ENCODE peak calls at places on chromosomes 1 and 21, in four cellular contexts. L is suprapubic skin, Q is BJ, A is fibroblast of lung. W is an unnamed sample.

GRCh38 chr1:101316276-101316675 is 79.5 kb downstream of the S1PR1 start:
- DNase-seq in A (no peak), L (no peak), Q (no peak), W (no peak)

GRCh38 chr1:30707412-30708360 is 15.7 kb downstream of the MATN1 start:
- DNase-seq in L (no peak), A (peak), Q (no peak), W (no peak)

GRCh38 chr1:36321119-36321951 is 2.1 kb downstream of the EVA1B start:
- DNase-seq in Q (peak), L (peak), A (peak), W (no peak)

GRCh38 chr21:31604591-31605190 is 54.8 kb upstream of the SOD1 start:
- DNase-seq in Q (no peak), A (peak), L (no peak), W (no peak)

GRCh38 chr1:49686107-49686506 is 337.6 kb downstream of the AGBL4 start:
- DNase-seq in Q (no peak), L (no peak), A (no peak), W (peak)

GRCh38 chr21:45140346-45140940 is 66.1 kb downstream of the ADARB1 start:
- DNase-seq in Q (peak), L (no peak), A (peak), W (peak)

GRCh38 chr1:110430366-110430765 is 20.6 kb upstream of the PROK1 start:
- DNase-seq in A (no peak), L (no peak), Q (no peak), W (no peak)

GRCh38 chr1:41608242-41608641 is 123.8 kb upstream of the EDN2 start:
- DNase-seq in Q (no peak), L (no peak), A (peak), W (peak)

GRCh38 chr1:85463666-85464496 is 1.1 kb downstream of the DDAH1 start:
- DNase-seq in A (peak), Q (no peak), L (no peak), W (no peak)

GRCh38 chr1:6105218-6105679 is 59.6 kb downstream of the KCNAB2 start:
- DNase-seq in L (no peak), A (no peak), Q (no peak), W (no peak)

GRCh38 chr1:30675761-30676160 is 47.6 kb downstream of the MATN1 start:
- DNase-seq in L (no peak), A (peak), Q (peak), W (peak)

GRCh38 chr1:42117214-42117613 is 36.0 kb upstream of the GUCA2B start:
- DNase-seq in A (no peak), Q (no peak), L (no peak), W (no peak)

GRCh38 chr1:210800756-210801155 is 333.2 kb downstream of the KCNH1 start:
- DNase-seq in A (peak), L (no peak), Q (no peak), W (peak)

GRCh38 chr1:202671388-202671787 is 38.9 kb downstream of the SYT2 start:
- DNase-seq in A (no peak), L (no peak), Q (no peak), W (no peak)

GRCh38 chr1:38047603-38048146 is 1.1 kb upstream of the POU3F1 start:
- DNase-seq in Q (no peak), A (peak), L (no peak), W (no peak)

GRCh38 chr1:38046333-38046883 is at the start of gene POU3F1:
- DNase-seq in L (no peak), A (no peak), Q (no peak), W (no peak)

GRCh38 chr1:38044224-38045215 is 2.1 kb downstream of the POU3F1 start:
- DNase-seq in Q (no peak), A (no peak), L (no peak), W (no peak)

GRCh38 chr1:38046884-38047602 is 450 bp upstream of the POU3F1 start:
- DNase-seq in L (peak), Q (peak), A (peak), W (no peak)

DNA sequence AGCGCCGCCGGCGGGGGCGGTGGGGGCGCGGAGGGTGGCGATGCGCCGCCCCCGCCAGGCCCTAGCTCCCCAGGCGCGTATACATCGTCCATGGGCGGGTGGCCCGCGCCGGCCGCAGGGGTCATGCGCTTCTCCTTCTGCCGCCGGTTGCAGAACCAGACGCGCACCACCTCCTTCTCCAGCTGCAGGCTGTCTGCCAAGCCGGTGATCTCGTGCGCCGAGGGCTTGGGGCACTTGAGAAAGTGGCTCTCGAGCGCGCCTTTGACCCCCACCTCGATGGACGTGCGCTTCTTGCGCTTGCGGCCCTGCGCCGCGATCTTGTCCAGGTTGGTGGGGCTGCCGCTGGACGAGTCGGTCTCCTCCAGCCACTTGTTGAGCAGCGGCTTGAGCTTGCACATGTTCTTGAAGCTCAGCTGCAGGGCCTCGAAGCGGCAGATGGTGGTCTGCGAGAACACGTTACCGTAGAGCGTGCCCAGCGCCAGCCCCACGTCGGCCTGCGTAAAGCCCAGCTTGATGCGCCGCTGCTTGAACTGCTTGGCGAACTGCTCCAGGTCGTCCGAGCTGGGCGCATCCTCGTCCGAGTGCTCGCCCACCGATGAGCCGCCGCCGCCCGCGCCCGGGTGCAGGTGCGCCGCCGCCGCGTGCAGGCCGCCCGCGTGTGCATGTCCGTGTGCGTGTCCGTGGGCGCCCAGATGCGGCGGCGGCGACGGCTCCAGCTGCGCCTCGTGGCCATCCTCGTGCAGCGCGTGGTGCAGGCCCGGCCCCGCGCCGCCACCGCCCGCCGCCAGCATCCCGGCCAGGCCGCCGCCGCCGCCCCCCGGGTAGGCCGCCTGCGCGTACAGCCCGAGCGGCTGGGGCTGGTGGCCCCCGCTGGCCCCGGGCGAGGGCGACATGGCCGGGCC is 911 bp downstream of the POU3F1 start:
- DNase-seq in Q (no peak), A (no peak), L (no peak), W (no peak)
- H3K4me3 ChIP-seq in Q (no peak), A (no peak), L (peak), W (no peak)

DNA sequence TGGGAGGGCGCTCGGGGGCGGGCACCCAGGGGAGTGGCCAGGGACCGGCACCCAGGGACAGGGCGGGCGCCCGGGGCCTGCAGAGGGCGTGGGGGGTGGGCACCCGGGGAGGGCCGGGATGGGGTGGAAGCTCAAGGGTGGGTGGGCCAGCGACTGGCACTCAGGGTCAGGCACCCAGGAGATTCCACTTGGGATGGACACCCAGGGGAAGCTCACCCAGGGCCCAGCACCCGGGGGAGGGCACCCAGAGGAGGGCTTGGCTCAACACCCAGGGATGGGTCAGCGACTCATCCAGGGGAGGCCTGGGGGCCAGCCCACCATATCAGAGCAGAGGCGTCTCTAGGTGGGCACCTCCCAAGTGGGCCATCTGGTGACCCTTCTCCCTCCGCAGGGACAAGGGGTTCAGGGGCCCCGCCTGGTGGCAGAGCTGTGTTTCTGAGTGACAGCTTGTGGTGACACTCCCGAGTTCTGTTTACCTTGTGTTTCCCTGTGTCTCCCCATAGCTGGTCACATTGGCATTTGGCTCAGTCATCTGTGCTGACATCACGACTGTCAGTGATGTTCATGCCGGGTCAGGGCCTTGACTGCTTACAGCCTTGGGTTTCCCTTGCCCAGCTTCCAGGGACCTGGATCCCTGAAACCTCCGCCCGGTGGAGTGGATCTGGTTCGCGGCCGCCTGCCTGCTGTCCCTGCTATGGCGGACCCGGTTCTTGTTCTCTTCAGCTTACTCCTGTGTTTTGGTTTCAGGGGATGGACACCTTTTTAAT is 749 bp downstream of the IBA57 start:
- DNase-seq in Q (peak), A (peak), L (peak), W (no peak)
- TF ChIP-seq CTCF in Q (peak), A (peak), L (no peak), W (peak)

DNA sequence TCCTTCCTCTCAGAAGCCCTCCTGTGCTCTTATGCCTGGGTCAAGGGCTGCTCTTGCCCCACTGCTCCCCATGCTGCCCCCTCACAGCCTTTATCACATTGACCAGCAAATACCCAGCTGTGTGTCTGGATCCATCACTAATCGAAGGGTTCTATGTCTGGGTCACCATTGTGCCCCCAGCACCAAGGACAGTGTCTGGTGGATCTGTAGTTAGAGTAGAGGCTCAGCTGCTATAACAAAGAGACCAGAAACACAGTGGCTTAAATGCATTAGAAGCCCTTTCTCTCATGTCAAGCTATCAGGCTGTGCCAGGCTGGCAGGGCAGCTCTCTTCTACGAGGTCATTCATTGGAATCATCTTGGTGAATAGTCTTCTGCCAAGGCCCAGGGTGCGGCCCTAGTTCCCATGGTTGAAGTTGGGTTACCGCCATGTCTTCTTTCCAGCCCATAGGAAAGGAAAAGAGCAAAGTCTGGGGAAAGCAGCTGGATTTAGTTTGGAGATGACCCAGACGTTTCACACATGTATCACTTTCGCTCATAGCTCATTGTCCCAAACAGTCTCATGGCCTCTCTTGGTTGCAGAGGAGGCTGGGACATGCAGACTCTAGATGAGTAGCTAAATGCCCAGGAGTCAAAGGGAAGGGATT is 32.2 kb downstream of the STUM start:
- DNase-seq in A (no peak), L (no peak), Q (no peak), W (no peak)
- H3K4me3 ChIP-seq in A (no peak), L (no peak), Q (no peak), W (no peak)

GRCh38 chr1:116476321-116476720 is 94.5 kb downstream of the CD58 start:
- DNase-seq in Q (no peak), A (no peak), L (no peak), W (no peak)

GRCh38 chr1:116475850-116476218 is 95.0 kb downstream of the CD58 start:
- DNase-seq in L (no peak), A (no peak), Q (no peak), W (no peak)

GRCh38 chr1:116478621-116479020 is 92.2 kb downstream of the CD58 start:
- DNase-seq in L (no peak), Q (no peak), A (no peak), W (no peak)

GRCh38 chr1:116474921-116475849 is 95.6 kb downstream of the CD58 start:
- DNase-seq in A (no peak), Q (no peak), L (no peak), W (no peak)

DNA sequence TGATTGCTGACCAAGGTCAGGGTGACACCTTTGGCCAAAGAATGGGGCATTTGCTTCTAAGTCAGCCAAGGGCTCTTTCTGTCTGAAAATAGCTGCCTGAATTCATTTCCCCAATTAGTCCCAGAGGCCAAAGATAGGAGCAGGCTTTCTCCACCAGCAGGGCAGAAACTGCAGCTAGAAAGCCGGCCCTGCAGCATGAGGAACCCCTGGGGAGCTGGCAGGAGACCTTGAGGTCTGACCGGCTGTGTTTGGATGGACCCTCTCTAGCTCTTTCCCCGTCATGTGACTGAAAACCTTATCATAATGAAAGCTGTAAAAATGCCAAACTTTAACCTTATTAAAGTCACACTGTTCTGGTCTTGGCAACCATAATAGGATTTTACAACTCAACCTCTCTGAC is 93.4 kb downstream of the CD58 start:
- DNase-seq in Q (no peak), L (no peak), A (no peak), W (no peak)
- TF ChIP-seq CTCF in Q (no peak), L (no peak), A (no peak), W (no peak)

GRCh38 chr1:43991476-43992231 is at the start of gene CCDC24:
- DNase-seq in Q (peak), A (peak), L (peak), W (no peak)
- H3K4me3 ChIP-seq in Q (peak), A (peak), L (peak), W (peak)

GRCh38 chr1:77313491-77313890 is 31.7 kb downstream of the AK5 start:
- DNase-seq in L (no peak), A (peak), Q (no peak), W (no peak)
- TF ChIP-seq CTCF in L (no peak), A (peak), Q (peak), W (peak)

W was measured in retinal pigment epithelial cell.